ENCODE peak calls at places on chromosomes 16 and 17, in eight cellular contexts. E is AG09319; G is brain microvascular endothelial cell; X is stimulated activated CD8-positive, alpha-beta memory T cell treated with anti-CD3 and anti-CD28 coated beads, Interleukin-4, amount 100 ng/mL, for 1 hour; V is GM04503; D is adrenal gland; T is GM06990; B is activated B cell treated with CpG ODN at 0.5 μM for 24 hours. Q is an unnamed sample.

GRCh38 chr17:49574945-49575523 is 637 bp upstream of the NXPH3 start:
- DNase-seq in E (no peak), G (no peak), X (no peak), V (no peak), D (no peak), T (no peak), B (no peak), Q (no peak)

GRCh38 chr17:39002991-39003715 is 36.0 kb upstream of the FBXO47 start:
- DNase-seq in E (peak; percentile 86), G (peak; percentile 51), X (no peak), V (no peak), D (peak; percentile 47), T (no peak), B (no peak), Q (peak; percentile 85)

GRCh38 chr17:65230040-65230439 is 92.9 kb downstream of the RGS9 start:
- DNase-seq in E (no peak), G (no peak), X (no peak), V (no peak), D (no peak), T (no peak), B (no peak), Q (peak; percentile 16)

GRCh38 chr17:57987582-57988300 is at the start of gene VEZF1:
- DNase-seq in E (no peak), G (peak; percentile 43), X (peak; percentile 56), V (peak; percentile 16), D (peak; percentile 81), T (peak; percentile 82), B (no peak), Q (peak; percentile 58)

GRCh38 chr17:58327363-58328194 is 1.0 kb downstream of the TSPOAP1 start:
- DNase-seq in E (no peak), G (no peak), X (no peak), V (no peak), D (no peak), T (peak; percentile 88), B (no peak), Q (no peak)

GRCh38 chr17:17928422-17929386 is 43.5 kb downstream of the TOM1L2 start:
- DNase-seq in E (no peak), G (no peak), X (no peak), V (no peak), D (no peak), T (no peak), B (no peak), Q (peak; percentile 56)

GRCh38 chr17:78618264-78619066 is 41.3 kb upstream of the DNAH17 start:
- DNase-seq in E (no peak), G (no peak), X (no peak), V (no peak), D (no peak), T (no peak), B (no peak), Q (peak; percentile 51)

GRCh38 chr17:19461139-19461538 is 50.1 kb downstream of the RNF112 start:
- DNase-seq in E (no peak), G (no peak), X (no peak), V (no peak), D (no peak), T (peak; percentile 22), B (no peak), Q (no peak)

GRCh38 chr16:24562811-24563210 is 23.4 kb downstream of the RBBP6 start:
- DNase-seq in E (no peak), G (no peak), X (no peak), V (no peak), D (no peak), T (no peak), B (no peak), Q (no peak)

GRCh38 chr17:16287563-16288027 is 65.7 kb downstream of the CENPV start:
- DNase-seq in E (peak; percentile 53), G (peak; percentile 79), X (no peak), V (peak; percentile 35), D (peak; percentile 31), T (peak; percentile 59), B (no peak), Q (peak; percentile 90)

GRCh38 chr16:77403732-77404131 is 31.1 kb downstream of the ADAMTS18 start:
- DNase-seq in E (no peak), G (no peak), X (no peak), V (no peak), D (no peak), T (no peak), B (no peak), Q (no peak)

GRCh38 chr17:35082073-35082657 is 18.7 kb upstream of the RFFL start:
- DNase-seq in E (no peak), G (peak; percentile 43), X (no peak), V (peak; percentile 61), D (peak; percentile 56), T (peak; percentile 29), B (no peak), Q (peak; percentile 75)